ENCODE peak calls at places on chromosomes 13 and 19, in five cellular contexts. One of them, this sample, is unnamed.

GRCh38 chr13:56352356-56352755 is 788.4 kb upstream of the PRR20A start:
- DNase-seq in SK-N-SH: no peak
- DNase-seq in K562: no peak
- DNase-seq in HepG2: no peak
- DNase-seq in HCT116: no peak
- DNase-seq in this sample: no peak

GRCh38 chr13:23748591-23748990 is 140.6 kb downstream of the MIPEP start:
- DNase-seq in SK-N-SH: peak; percentile 22
- DNase-seq in K562: no peak
- DNase-seq in HepG2: no peak
- DNase-seq in HCT116: no peak
- DNase-seq in this sample: no peak

GRCh38 chr13:43434185-43434584 is 352.6 kb downstream of the ENOX1 start:
- DNase-seq in SK-N-SH: no peak
- DNase-seq in K562: no peak
- DNase-seq in HepG2: no peak
- DNase-seq in HCT116: no peak
- DNase-seq in this sample: no peak

GRCh38 chr13:98026457-98026857 is 73.0 kb downstream of the IPO5 start:
- DNase-seq in SK-N-SH: no peak
- DNase-seq in K562: no peak
- DNase-seq in HepG2: peak; percentile 96
- DNase-seq in HCT116: no peak
- DNase-seq in this sample: no peak

GRCh38 chr13:111216166-111216960 is 101.3 kb downstream of the ARHGEF7 start:
- DNase-seq in SK-N-SH: peak; percentile 61
- DNase-seq in K562: peak; percentile 14
- DNase-seq in HepG2: peak; percentile 29
- DNase-seq in HCT116: no peak
- DNase-seq in this sample: peak; percentile 38

GRCh38 chr19:49133621-49134454 is 14.5 kb downstream of the PPFIA3 start:
- DNase-seq in SK-N-SH: peak; percentile 78
- DNase-seq in K562: peak; percentile 72
- DNase-seq in HepG2: no peak
- DNase-seq in HCT116: no peak
- DNase-seq in this sample: no peak

GRCh38 chr19:5113101-5113557 is 144.2 kb downstream of the KDM4B start:
- DNase-seq in SK-N-SH: no peak
- DNase-seq in K562: no peak
- DNase-seq in HepG2: no peak
- DNase-seq in HCT116: no peak
- DNase-seq in this sample: no peak

GRCh38 chr19:54209748-54210494 is 9.3 kb downstream of the RPS9 start:
- DNase-seq in SK-N-SH: peak; percentile 82
- DNase-seq in K562: peak; percentile 68
- DNase-seq in HepG2: peak; percentile 98
- DNase-seq in HCT116: peak; percentile 40
- DNase-seq in this sample: no peak

GRCh38 chr13:65829241-65830008 is 1400.7 kb downstream of the PCDH9 start:
- DNase-seq in SK-N-SH: no peak
- DNase-seq in K562: no peak
- DNase-seq in HepG2: no peak
- DNase-seq in HCT116: no peak
- DNase-seq in this sample: no peak

GRCh38 chr19:40621283-40621682 is 20.1 kb downstream of the LTBP4 start:
- DNase-seq in SK-N-SH: no peak
- DNase-seq in K562: no peak
- DNase-seq in HepG2: no peak
- DNase-seq in HCT116: no peak
- DNase-seq in this sample: no peak

GRCh38 chr19:40625406-40626120 is 24.4 kb downstream of the LTBP4 start:
- DNase-seq in SK-N-SH: peak; percentile 67
- DNase-seq in K562: peak; percentile 50
- DNase-seq in HepG2: no peak
- DNase-seq in HCT116: no peak
- DNase-seq in this sample: no peak

GRCh38 chr19:40622773-40623075 is 21.6 kb downstream of the LTBP4 start:
- DNase-seq in SK-N-SH: no peak
- DNase-seq in K562: no peak
- DNase-seq in HepG2: no peak
- DNase-seq in HCT116: no peak
- DNase-seq in this sample: no peak

GRCh38 chr19:40621966-40622772 is 21.0 kb downstream of the LTBP4 start:
- DNase-seq in SK-N-SH: peak; percentile 21
- DNase-seq in K562: no peak
- DNase-seq in HepG2: no peak
- DNase-seq in HCT116: no peak
- DNase-seq in this sample: no peak

GRCh38 chr19:40623403-40624239 is 22.5 kb downstream of the LTBP4 start:
- DNase-seq in SK-N-SH: peak; percentile 30
- DNase-seq in K562: peak; percentile 98
- DNase-seq in HepG2: peak; percentile 43
- DNase-seq in HCT116: peak; percentile 80
- DNase-seq in this sample: peak; percentile 85
- TF ChIP-seq JUND in SK-N-SH: no peak
- TF ChIP-seq JUND in K562: no peak
- TF ChIP-seq JUND in HepG2: no peak
- TF ChIP-seq JUND in HCT116: no peak
- TF ChIP-seq JUND in this sample: no peak

DNA sequence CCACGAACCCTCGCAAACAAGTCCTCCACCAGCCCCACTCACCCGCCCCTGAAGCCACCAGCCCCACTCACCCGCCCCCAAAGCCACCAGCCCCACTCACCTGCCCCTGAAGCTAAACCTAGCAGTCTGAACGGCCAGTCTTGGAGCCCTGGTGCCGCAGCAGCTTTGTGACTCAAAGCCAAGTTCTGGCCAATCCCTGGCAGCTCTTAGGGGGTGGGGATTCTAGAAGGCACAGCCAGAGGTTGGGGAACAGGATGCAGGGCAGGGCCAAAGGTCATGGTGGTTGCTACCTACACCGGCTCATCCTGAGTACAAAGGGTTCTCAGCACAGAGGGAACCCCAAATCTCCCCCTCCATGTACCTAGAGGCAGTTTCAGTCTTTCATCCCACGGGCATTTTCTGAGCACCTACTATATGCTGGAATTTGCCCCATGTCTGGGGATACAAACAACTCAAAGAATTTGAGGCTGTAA is at the start of gene IQCN:
- DNase-seq in SK-N-SH: no peak
- DNase-seq in K562: no peak
- DNase-seq in HepG2: peak; percentile 62
- DNase-seq in HCT116: no peak
- DNase-seq in this sample: no peak
- TF ChIP-seq JUND in SK-N-SH: no peak
- TF ChIP-seq JUND in K562: no peak
- TF ChIP-seq JUND in HepG2: no peak
- TF ChIP-seq JUND in HCT116: no peak
- TF ChIP-seq JUND in this sample: no peak

GRCh38 chr13:94550030-94550738 is 45.8 kb downstream of the TGDS start:
- DNase-seq in SK-N-SH: no peak
- DNase-seq in K562: no peak
- DNase-seq in HepG2: peak; percentile 21
- DNase-seq in HCT116: no peak
- DNase-seq in this sample: no peak
- TF ChIP-seq JUND in SK-N-SH: no peak
- TF ChIP-seq JUND in K562: no peak
- TF ChIP-seq JUND in HepG2: no peak
- TF ChIP-seq JUND in HCT116: no peak
- TF ChIP-seq JUND in this sample: no peak

GRCh38 chr13:44748439-44748838 is 172.3 kb upstream of the TSC22D1 start:
- DNase-seq in SK-N-SH: no peak
- DNase-seq in K562: no peak
- DNase-seq in HepG2: no peak
- DNase-seq in HCT116: no peak
- DNase-seq in this sample: no peak

GRCh38 chr13:44746690-44747089 is 170.6 kb upstream of the TSC22D1 start:
- DNase-seq in SK-N-SH: no peak
- DNase-seq in K562: no peak
- DNase-seq in HepG2: no peak
- DNase-seq in HCT116: no peak
- DNase-seq in this sample: no peak

GRCh38 chr13:44744880-44745633 is 168.9 kb upstream of the TSC22D1 start:
- DNase-seq in SK-N-SH: no peak
- DNase-seq in K562: no peak
- DNase-seq in HepG2: no peak
- DNase-seq in HCT116: no peak
- DNase-seq in this sample: no peak

GRCh38 chr13:44749906-44750305 is 173.8 kb upstream of the TSC22D1 start:
- DNase-seq in SK-N-SH: no peak
- DNase-seq in K562: no peak
- DNase-seq in HepG2: no peak
- DNase-seq in HCT116: no peak
- DNase-seq in this sample: no peak

GRCh38 chr13:44747179-44747578 is 171.0 kb upstream of the TSC22D1 start:
- DNase-seq in SK-N-SH: no peak
- DNase-seq in K562: no peak
- DNase-seq in HepG2: no peak
- DNase-seq in HCT116: no peak
- DNase-seq in this sample: no peak
- TF ChIP-seq JUND in SK-N-SH: no peak
- TF ChIP-seq JUND in K562: no peak
- TF ChIP-seq JUND in HepG2: no peak
- TF ChIP-seq JUND in HCT116: no peak
- TF ChIP-seq JUND in this sample: no peak

DNA sequence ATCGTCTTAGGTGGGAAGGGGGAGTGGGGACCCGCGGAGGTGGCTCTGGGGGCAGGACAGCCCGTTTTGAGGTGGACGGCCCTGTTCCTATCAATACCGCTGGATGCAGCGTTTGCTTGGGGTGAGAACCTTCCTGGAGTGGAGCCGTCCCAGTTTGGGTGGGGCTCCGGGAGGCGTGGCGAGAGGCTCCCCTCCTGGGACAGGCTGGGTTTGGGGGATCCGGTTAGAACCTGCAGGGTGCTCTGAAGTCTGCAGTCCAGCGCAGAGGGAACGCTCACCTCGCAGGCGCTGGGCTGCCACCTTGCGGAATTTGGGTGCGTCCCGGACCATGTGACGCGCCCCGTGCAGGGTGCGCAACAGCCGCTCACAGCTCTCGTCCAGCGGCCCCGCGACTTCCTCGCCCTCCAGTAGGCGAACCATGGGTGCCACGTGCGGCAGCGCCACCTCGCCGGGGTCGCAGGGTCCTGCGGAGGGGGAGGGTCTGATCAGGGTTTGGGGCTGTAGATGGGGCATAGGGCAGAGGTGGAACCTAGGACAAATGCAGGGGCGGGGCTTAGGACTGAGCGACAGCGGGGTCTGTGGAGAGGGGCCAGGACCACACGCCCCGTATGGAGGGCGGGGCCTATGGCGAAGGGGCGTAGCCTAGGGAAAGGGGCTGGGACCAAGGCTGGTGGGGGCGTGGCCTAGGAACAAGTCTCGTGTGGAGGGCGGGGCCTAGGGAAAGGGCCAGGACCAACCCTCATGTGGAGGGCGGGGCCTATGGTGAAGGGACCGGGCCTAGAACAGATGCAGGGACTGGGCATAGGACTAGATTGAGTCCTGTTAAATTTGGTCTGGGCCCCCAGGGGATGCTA is 13.8 kb downstream of the SH2D3A start:
- DNase-seq in SK-N-SH: peak; percentile 92
- DNase-seq in K562: peak; percentile 96
- DNase-seq in HepG2: peak; percentile 89
- DNase-seq in HCT116: peak; percentile 91
- DNase-seq in this sample: peak; percentile 62
- TF ChIP-seq JUND in SK-N-SH: no peak
- TF ChIP-seq JUND in K562: peak; percentile 67
- TF ChIP-seq JUND in HepG2: no peak
- TF ChIP-seq JUND in HCT116: peak; percentile 20
- TF ChIP-seq JUND in this sample: no peak

GRCh38 chr13:29674532-29674931 is 79.0 kb upstream of the SLC7A1 start:
- DNase-seq in SK-N-SH: no peak
- DNase-seq in K562: no peak
- DNase-seq in HepG2: no peak
- DNase-seq in HCT116: no peak
- DNase-seq in this sample: no peak
- TF ChIP-seq JUND in SK-N-SH: peak; percentile 29
- TF ChIP-seq JUND in K562: no peak
- TF ChIP-seq JUND in HepG2: no peak
- TF ChIP-seq JUND in HCT116: no peak
- TF ChIP-seq JUND in this sample: no peak